ENCODE peak calls at places on chromosomes 1 and 21, in six cellular contexts. One of them, this sample, is unnamed. For H3K4me1, the result is how much of the 10 kb centered on the place peaks cover.

GRCh38 chr1:37930246-37931142 is 16.4 kb downstream of the INPP5B start:
- DNase-seq in mucosa of descending colon: no peak
- DNase-seq in psoas muscle: no peak
- DNase-seq in esophagus muscularis mucosa: no peak
- DNase-seq in OCI-LY7: peak
- DNase-seq in A549: no peak
- DNase-seq in this sample: peak

GRCh38 chr1:98002288-98002687 is 81.5 kb upstream of the DPYD start:
- DNase-seq in mucosa of descending colon: no peak
- DNase-seq in psoas muscle: no peak
- DNase-seq in esophagus muscularis mucosa: no peak
- DNase-seq in OCI-LY7: no peak
- DNase-seq in A549: no peak
- DNase-seq in this sample: no peak

GRCh38 chr1:164675342-164675904 is 116.4 kb downstream of the PBX1 start:
- DNase-seq in mucosa of descending colon: no peak
- DNase-seq in psoas muscle: no peak
- DNase-seq in esophagus muscularis mucosa: no peak
- DNase-seq in OCI-LY7: no peak
- DNase-seq in A549: no peak
- DNase-seq in this sample: no peak

GRCh38 chr1:228088586-228089498 is 6.3 kb downstream of the ARF1 start:
- DNase-seq in mucosa of descending colon: no peak
- DNase-seq in psoas muscle: peak
- DNase-seq in esophagus muscularis mucosa: no peak
- DNase-seq in OCI-LY7: no peak
- DNase-seq in A549: no peak
- DNase-seq in this sample: peak

GRCh38 chr1:237570530-237570929 is 320.2 kb downstream of the ZP4 start:
- DNase-seq in mucosa of descending colon: no peak
- DNase-seq in psoas muscle: no peak
- DNase-seq in esophagus muscularis mucosa: no peak
- DNase-seq in OCI-LY7: no peak
- DNase-seq in A549: no peak
- DNase-seq in this sample: no peak

GRCh38 chr1:243926803-243927245 is 76.8 kb upstream of the AKT3 start:
- DNase-seq in mucosa of descending colon: no peak
- DNase-seq in psoas muscle: no peak
- DNase-seq in esophagus muscularis mucosa: no peak
- DNase-seq in OCI-LY7: no peak
- DNase-seq in A549: peak
- DNase-seq in this sample: no peak

GRCh38 chr1:66397192-66397591 is 136.8 kb upstream of the SGIP1 start:
- DNase-seq in mucosa of descending colon: no peak
- DNase-seq in psoas muscle: no peak
- DNase-seq in esophagus muscularis mucosa: no peak
- DNase-seq in OCI-LY7: peak
- DNase-seq in A549: no peak
- DNase-seq in this sample: no peak

GRCh38 chr21:32350211-32350980 is 42.4 kb downstream of the URB1 start:
- DNase-seq in mucosa of descending colon: no peak
- DNase-seq in psoas muscle: no peak
- DNase-seq in esophagus muscularis mucosa: no peak
- DNase-seq in OCI-LY7: no peak
- DNase-seq in A549: no peak
- DNase-seq in this sample: no peak

GRCh38 chr1:246139745-246140182 is 367.3 kb downstream of the SMYD3 start:
- DNase-seq in mucosa of descending colon: no peak
- DNase-seq in psoas muscle: no peak
- DNase-seq in esophagus muscularis mucosa: no peak
- DNase-seq in OCI-LY7: no peak
- DNase-seq in A549: peak
- DNase-seq in this sample: no peak

GRCh38 chr1:3022511-3022973 is 1.3 kb downstream of the ACTRT2 start:
- DNase-seq in mucosa of descending colon: no peak
- DNase-seq in psoas muscle: no peak
- DNase-seq in esophagus muscularis mucosa: no peak
- DNase-seq in OCI-LY7: no peak
- DNase-seq in A549: no peak
- DNase-seq in this sample: peak

GRCh38 chr1:212070720-212071302 is 35.3 kb downstream of the DTL start:
- DNase-seq in mucosa of descending colon: no peak
- DNase-seq in psoas muscle: no peak
- DNase-seq in esophagus muscularis mucosa: no peak
- DNase-seq in OCI-LY7: peak
- DNase-seq in A549: peak
- DNase-seq in this sample: no peak

GRCh38 chr1:239308701-239309333 is 77.6 kb upstream of the CHRM3 start:
- DNase-seq in mucosa of descending colon: peak
- DNase-seq in psoas muscle: peak
- DNase-seq in esophagus muscularis mucosa: no peak
- DNase-seq in OCI-LY7: no peak
- DNase-seq in A549: no peak
- DNase-seq in this sample: peak

GRCh38 chr1:172662464-172663109 is 3.7 kb downstream of the FASLG start:
- DNase-seq in mucosa of descending colon: peak
- DNase-seq in psoas muscle: peak
- DNase-seq in esophagus muscularis mucosa: peak
- DNase-seq in OCI-LY7: peak
- DNase-seq in A549: no peak
- DNase-seq in this sample: peak

GRCh38 chr1:201481004-201481380 is 12.0 kb upstream of the PHLDA3 start:
- DNase-seq in mucosa of descending colon: peak
- DNase-seq in psoas muscle: no peak
- DNase-seq in esophagus muscularis mucosa: no peak
- DNase-seq in OCI-LY7: no peak
- DNase-seq in A549: no peak
- DNase-seq in this sample: no peak

GRCh38 chr1:243345205-243345604 is 89.4 kb downstream of the SDCCAG8 start:
- DNase-seq in mucosa of descending colon: no peak
- DNase-seq in psoas muscle: no peak
- DNase-seq in esophagus muscularis mucosa: no peak
- DNase-seq in OCI-LY7: no peak
- DNase-seq in A549: no peak
- DNase-seq in this sample: no peak

GRCh38 chr1:174399211-174399610 is 48.6 kb upstream of the GPR52 start:
- DNase-seq in mucosa of descending colon: no peak
- DNase-seq in psoas muscle: no peak
- DNase-seq in esophagus muscularis mucosa: no peak
- DNase-seq in OCI-LY7: no peak
- DNase-seq in A549: no peak
- DNase-seq in this sample: no peak

GRCh38 chr1:156164465-156164831 is 11.1 kb downstream of the SEMA4A start:
- DNase-seq in mucosa of descending colon: no peak
- DNase-seq in psoas muscle: no peak
- DNase-seq in esophagus muscularis mucosa: no peak
- DNase-seq in OCI-LY7: no peak
- DNase-seq in A549: no peak
- DNase-seq in this sample: no peak

GRCh38 chr1:181324797-181325616 is 158.3 kb upstream of the CACNA1E start:
- DNase-seq in mucosa of descending colon: no peak
- DNase-seq in psoas muscle: no peak
- DNase-seq in esophagus muscularis mucosa: no peak
- DNase-seq in OCI-LY7: no peak
- DNase-seq in A549: peak
- DNase-seq in this sample: no peak

GRCh38 chr1:79478728-79479373 is 472.3 kb upstream of the ADGRL4 start:
- DNase-seq in mucosa of descending colon: no peak
- DNase-seq in psoas muscle: no peak
- DNase-seq in esophagus muscularis mucosa: no peak
- DNase-seq in OCI-LY7: no peak
- DNase-seq in A549: no peak
- DNase-seq in this sample: no peak

GRCh38 chr1:168794057-168794456 is 65.1 kb upstream of the DPT start:
- DNase-seq in mucosa of descending colon: no peak
- DNase-seq in psoas muscle: no peak
- DNase-seq in esophagus muscularis mucosa: no peak
- DNase-seq in OCI-LY7: no peak
- DNase-seq in A549: no peak
- DNase-seq in this sample: no peak

GRCh38 chr1:248816042-248816851 is 9.5 kb downstream of the SH3BP5L start:
- DNase-seq in mucosa of descending colon: no peak
- DNase-seq in psoas muscle: no peak
- DNase-seq in esophagus muscularis mucosa: no peak
- DNase-seq in OCI-LY7: no peak
- DNase-seq in A549: no peak
- DNase-seq in this sample: no peak

GRCh38 chr1:24900486-24900849 is 29.6 kb downstream of the RUNX3 start:
- DNase-seq in mucosa of descending colon: peak
- DNase-seq in psoas muscle: no peak
- DNase-seq in esophagus muscularis mucosa: no peak
- DNase-seq in OCI-LY7: no peak
- DNase-seq in A549: no peak
- DNase-seq in this sample: peak

GRCh38 chr21:42304556-42305454 is 10.4 kb downstream of the TFF3 start:
- DNase-seq in mucosa of descending colon: peak
- DNase-seq in psoas muscle: no peak
- DNase-seq in esophagus muscularis mucosa: no peak
- DNase-seq in OCI-LY7: no peak
- DNase-seq in A549: no peak
- DNase-seq in this sample: no peak

GRCh38 chr1:230328342-230329015 is 97.7 kb downstream of the PGBD5 start:
- DNase-seq in mucosa of descending colon: no peak
- DNase-seq in psoas muscle: no peak
- DNase-seq in esophagus muscularis mucosa: no peak
- DNase-seq in OCI-LY7: no peak
- DNase-seq in A549: no peak
- DNase-seq in this sample: no peak

GRCh38 chr1:92485374-92486250 is 1.1 kb downstream of the GFI1 start:
- DNase-seq in mucosa of descending colon: peak
- DNase-seq in psoas muscle: peak
- DNase-seq in esophagus muscularis mucosa: no peak
- DNase-seq in OCI-LY7: peak
- DNase-seq in A549: no peak
- DNase-seq in this sample: peak

GRCh38 chr1:64659478-64659877 is 85.4 kb upstream of the RAVER2 start:
- DNase-seq in mucosa of descending colon: no peak
- DNase-seq in psoas muscle: no peak
- DNase-seq in esophagus muscularis mucosa: no peak
- DNase-seq in OCI-LY7: no peak
- DNase-seq in A549: no peak
- DNase-seq in this sample: no peak

GRCh38 chr1:17405898-17406759 is 33.3 kb downstream of the RCC2 start:
- DNase-seq in mucosa of descending colon: peak
- DNase-seq in psoas muscle: peak
- DNase-seq in esophagus muscularis mucosa: no peak
- DNase-seq in OCI-LY7: peak
- DNase-seq in A549: peak
- DNase-seq in this sample: peak

GRCh38 chr1:200436436-200436835 is 26.6 kb upstream of the ZNF281 start:
- DNase-seq in mucosa of descending colon: no peak
- DNase-seq in psoas muscle: no peak
- DNase-seq in esophagus muscularis mucosa: no peak
- DNase-seq in OCI-LY7: no peak
- DNase-seq in A549: no peak
- DNase-seq in this sample: no peak

GRCh38 chr1:180198186-180198585 is 31.9 kb upstream of the LHX4 start:
- DNase-seq in mucosa of descending colon: no peak
- DNase-seq in psoas muscle: no peak
- DNase-seq in esophagus muscularis mucosa: no peak
- DNase-seq in OCI-LY7: no peak
- DNase-seq in A549: no peak
- DNase-seq in this sample: no peak

GRCh38 chr1:192749349-192749748 is 59.5 kb upstream of the RGS2 start:
- DNase-seq in mucosa of descending colon: no peak
- DNase-seq in psoas muscle: no peak
- DNase-seq in esophagus muscularis mucosa: no peak
- DNase-seq in OCI-LY7: no peak
- DNase-seq in A549: no peak
- DNase-seq in this sample: no peak

GRCh38 chr1:6268431-6268830 is 7.5 kb upstream of the GPR153 start:
- DNase-seq in mucosa of descending colon: no peak
- DNase-seq in psoas muscle: no peak
- DNase-seq in esophagus muscularis mucosa: no peak
- DNase-seq in OCI-LY7: no peak
- DNase-seq in A549: no peak
- DNase-seq in this sample: no peak

GRCh38 chr1:118254483-118254882 is 69.5 kb upstream of the SPAG17 start:
- DNase-seq in mucosa of descending colon: no peak
- DNase-seq in psoas muscle: no peak
- DNase-seq in esophagus muscularis mucosa: no peak
- DNase-seq in OCI-LY7: no peak
- DNase-seq in A549: no peak
- DNase-seq in this sample: no peak

GRCh38 chr1:92480813-92481597 is 5.7 kb downstream of the GFI1 start:
- DNase-seq in mucosa of descending colon: peak
- DNase-seq in psoas muscle: no peak
- DNase-seq in esophagus muscularis mucosa: no peak
- DNase-seq in OCI-LY7: no peak
- DNase-seq in A549: no peak
- DNase-seq in this sample: peak

GRCh38 chr1:1122078-1122811 is 6.4 kb upstream of the C1orf159 start:
- DNase-seq in mucosa of descending colon: peak
- DNase-seq in psoas muscle: peak
- DNase-seq in esophagus muscularis mucosa: peak
- DNase-seq in OCI-LY7: peak
- DNase-seq in A549: peak
- DNase-seq in this sample: peak

GRCh38 chr1:154661110-154661509 is 53.1 kb upstream of the ADAR start:
- DNase-seq in mucosa of descending colon: no peak
- DNase-seq in psoas muscle: no peak
- DNase-seq in esophagus muscularis mucosa: no peak
- DNase-seq in OCI-LY7: peak
- DNase-seq in A549: no peak
- DNase-seq in this sample: no peak

GRCh38 chr1:167666416-167666815 is 36.4 kb downstream of the RCSD1 start:
- DNase-seq in mucosa of descending colon: no peak
- DNase-seq in psoas muscle: no peak
- DNase-seq in esophagus muscularis mucosa: no peak
- DNase-seq in OCI-LY7: no peak
- DNase-seq in A549: no peak
- DNase-seq in this sample: no peak
- H3K4me1 ChIP-seq in mucosa of descending colon: under half
- H3K4me1 ChIP-seq in psoas muscle: half or more
- H3K4me1 ChIP-seq in esophagus muscularis mucosa: under half
- H3K4me1 ChIP-seq in OCI-LY7: half or more
- H3K4me1 ChIP-seq in A549: under half
- H3K4me1 ChIP-seq in this sample: under half

GRCh38 chr1:31006760-31007159 is 58.8 kb downstream of the PUM1 start:
- DNase-seq in mucosa of descending colon: no peak
- DNase-seq in psoas muscle: no peak
- DNase-seq in esophagus muscularis mucosa: no peak
- DNase-seq in OCI-LY7: no peak
- DNase-seq in A549: no peak
- DNase-seq in this sample: no peak
- H3K4me1 ChIP-seq in mucosa of descending colon: under half
- H3K4me1 ChIP-seq in psoas muscle: half or more
- H3K4me1 ChIP-seq in esophagus muscularis mucosa: under half
- H3K4me1 ChIP-seq in OCI-LY7: under half
- H3K4me1 ChIP-seq in A549: under half
- H3K4me1 ChIP-seq in this sample: under half

GRCh38 chr1:13764933-13765332 is 64.9 kb downstream of the PRDM2 start:
- DNase-seq in mucosa of descending colon: no peak
- DNase-seq in psoas muscle: no peak
- DNase-seq in esophagus muscularis mucosa: no peak
- DNase-seq in OCI-LY7: peak
- DNase-seq in A549: no peak
- DNase-seq in this sample: no peak
- H3K4me1 ChIP-seq in mucosa of descending colon: under half
- H3K4me1 ChIP-seq in psoas muscle: half or more
- H3K4me1 ChIP-seq in esophagus muscularis mucosa: half or more
- H3K4me1 ChIP-seq in OCI-LY7: half or more
- H3K4me1 ChIP-seq in A549: under half
- H3K4me1 ChIP-seq in this sample: half or more

GRCh38 chr21:44428281-44428942 is 26.9 kb upstream of the LRRC3 start:
- DNase-seq in mucosa of descending colon: peak
- DNase-seq in psoas muscle: peak
- DNase-seq in esophagus muscularis mucosa: no peak
- DNase-seq in OCI-LY7: peak
- DNase-seq in A549: peak
- DNase-seq in this sample: peak
- H3K4me1 ChIP-seq in mucosa of descending colon: under half
- H3K4me1 ChIP-seq in psoas muscle: under half
- H3K4me1 ChIP-seq in esophagus muscularis mucosa: under half
- H3K4me1 ChIP-seq in OCI-LY7: under half
- H3K4me1 ChIP-seq in A549: under half
- H3K4me1 ChIP-seq in this sample: under half

This sample was measured in lower lobe of right lung.